ENCODE peak calls at places on chromosomes 12 and 14, in eight cellular contexts. M is psoas muscle, D is mammary epithelial cell, W is AG10803, K is type B pancreatic cell, C is cardiac fibroblast, J is GM13977, N is B cell. Y is an unnamed sample.

GRCh38 chr12:113143959-113144358 is 5.6 kb upstream of the CFAP73 start:
- DNase-seq in M (no peak), D (no peak), W (no peak), K (no peak), C (no peak), J (no peak), N (no peak), Y (no peak)

GRCh38 chr12:86801439-86801838 is 545.2 kb upstream of the MGAT4C start:
- DNase-seq in M (no peak), D (peak; percentile 55), W (no peak), K (no peak), C (no peak), J (no peak), N (no peak), Y (peak; percentile 67)

GRCh38 chr12:19894803-19895202 is 455.5 kb downstream of the AEBP2 start:
- DNase-seq in M (no peak), D (peak; percentile 14), W (no peak), K (no peak), C (peak; percentile 67), J (peak; percentile 60), N (no peak), Y (peak; percentile 2)

GRCh38 chr12:80400591-80400991 is 43.4 kb upstream of the PTPRQ start:
- DNase-seq in M (peak; percentile 49), D (no peak), W (peak; percentile 12), K (no peak), C (no peak), J (no peak), N (no peak), Y (no peak)

GRCh38 chr12:125247477-125247876 is 182.2 kb downstream of the AACS start:
- DNase-seq in M (no peak), D (no peak), W (no peak), K (no peak), C (no peak), J (no peak), N (no peak), Y (no peak)

GRCh38 chr14:41609704-41610183 is 3.1 kb downstream of the LRFN5 start:
- DNase-seq in M (peak; percentile 64), D (no peak), W (peak; percentile 8), K (peak; percentile 74), C (peak; percentile 7), J (no peak), N (no peak), Y (peak; percentile 56)

GRCh38 chr12:104864668-104865067 is 93.4 kb downstream of the SLC41A2 start:
- DNase-seq in M (no peak), D (no peak), W (no peak), K (no peak), C (no peak), J (no peak), N (no peak), Y (no peak)

GRCh38 chr14:81303258-81303935 is 82.6 kb upstream of the GTF2A1 start:
- DNase-seq in M (peak; percentile 60), D (peak; percentile 77), W (no peak), K (no peak), C (no peak), J (peak; percentile 41), N (no peak), Y (peak; percentile 97)

GRCh38 chr12:88052686-88053085 is 23.5 kb upstream of the C12orf50 start:
- DNase-seq in M (no peak), D (peak; percentile 25), W (peak; percentile 42), K (no peak), C (peak; percentile 59), J (no peak), N (no peak), Y (peak; percentile 67)

GRCh38 chr14:56008160-56008559 is 110.1 kb upstream of the PELI2 start:
- DNase-seq in M (no peak), D (no peak), W (no peak), K (no peak), C (no peak), J (no peak), N (no peak), Y (no peak)

GRCh38 chr12:48717252-48717695 is 767 bp upstream of the CCNT1 start:
- DNase-seq in M (no peak), D (peak; percentile 18), W (peak; percentile 2), K (no peak), C (peak; percentile 23), J (peak; percentile 50), N (no peak), Y (no peak)

GRCh38 chr14:23041729-23042128 is 283 bp upstream of the PSMB11 start:
- DNase-seq in M (no peak), D (no peak), W (no peak), K (no peak), C (peak; percentile 35), J (no peak), N (no peak), Y (peak; percentile 79)

GRCh38 chr12:1518763-1519516 is 75.4 kb downstream of the FBXL14 start:
- DNase-seq in M (no peak), D (peak; percentile 93), W (peak; percentile 74), K (no peak), C (peak; percentile 94), J (no peak), N (no peak), Y (peak; percentile 87)

GRCh38 chr12:8127138-8127537 is 3.7 kb downstream of the CLEC4A start:
- DNase-seq in M (no peak), D (no peak), W (no peak), K (no peak), C (no peak), J (no peak), N (no peak), Y (no peak)

GRCh38 chr12:98084950-98085349 is 430.4 kb upstream of the TMPO start:
- DNase-seq in M (no peak), D (no peak), W (no peak), K (no peak), C (no peak), J (no peak), N (no peak), Y (no peak)

GRCh38 chr12:83575326-83575725 is 888.6 kb downstream of the TMTC2 start:
- DNase-seq in M (no peak), D (no peak), W (no peak), K (no peak), C (no peak), J (no peak), N (no peak), Y (peak; percentile 46)

GRCh38 chr14:32075636-32076277 is 1.3 kb upstream of the ARHGAP5 start:
- DNase-seq in M (no peak), D (peak; percentile 42), W (peak; percentile 18), K (no peak), C (peak; percentile 35), J (peak; percentile 25), N (no peak), Y (peak; percentile 18)

GRCh38 chr12:94697631-94698030 is 47.3 kb upstream of the TMCC3 start:
- DNase-seq in M (no peak), D (no peak), W (no peak), K (no peak), C (no peak), J (no peak), N (no peak), Y (no peak)

GRCh38 chr12:94704452-94704871 is 54.1 kb upstream of the TMCC3 start:
- DNase-seq in M (no peak), D (peak; percentile 72), W (peak; percentile 9), K (no peak), C (peak; percentile 90), J (no peak), N (no peak), Y (peak; percentile 96)

GRCh38 chr12:94701711-94702110 is 51.4 kb upstream of the TMCC3 start:
- DNase-seq in M (no peak), D (no peak), W (no peak), K (no peak), C (no peak), J (no peak), N (no peak), Y (no peak)

GRCh38 chr12:94698553-94698952 is 48.2 kb upstream of the TMCC3 start:
- DNase-seq in M (no peak), D (no peak), W (no peak), K (no peak), C (no peak), J (no peak), N (no peak), Y (no peak)

GRCh38 chr12:94699796-94700195 is 49.4 kb upstream of the TMCC3 start:
- DNase-seq in M (no peak), D (peak; percentile 64), W (no peak), K (no peak), C (no peak), J (no peak), N (no peak), Y (peak; percentile 38)
- TF ChIP-seq CTCF in M (no peak), D (no peak), W (no peak), K (no peak), C (no peak), J (no peak), N (no peak), Y (no peak)

DNA sequence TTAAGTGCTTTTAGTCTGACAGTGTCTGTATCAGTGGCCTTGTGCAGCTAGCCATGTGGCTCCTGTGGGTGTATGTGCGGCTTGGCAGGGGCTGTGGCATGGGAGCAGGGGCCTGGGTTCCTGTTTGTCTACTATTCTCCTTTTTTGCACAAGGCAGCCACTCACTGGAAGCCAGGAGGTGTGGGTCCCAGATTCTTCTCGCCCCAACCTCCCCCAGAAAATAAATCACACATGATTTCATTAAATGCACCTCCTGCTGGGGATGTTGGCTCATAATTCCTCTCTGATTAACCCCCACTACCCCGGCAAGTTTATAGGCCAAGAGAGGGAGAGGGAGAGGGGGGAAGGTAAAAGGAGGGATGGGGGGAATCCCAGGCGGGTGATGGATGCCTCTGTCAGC is 17.6 kb downstream of the CALCOCO1 start:
- DNase-seq in M (no peak), D (no peak), W (peak; percentile 17), K (no peak), C (no peak), J (no peak), N (no peak), Y (no peak)
- TF ChIP-seq CTCF in M (no peak), D (no peak), W (no peak), K (no peak), C (no peak), J (no peak), N (no peak), Y (no peak)

GRCh38 chr12:15982471-15982870 is 71.3 kb downstream of the DERA start:
- DNase-seq in M (no peak), D (peak; percentile 21), W (peak; percentile 71), K (no peak), C (peak; percentile 74), J (no peak), N (no peak), Y (peak; percentile 46)
- TF ChIP-seq CTCF in M (peak; percentile 42), D (peak; percentile 48), W (peak; percentile 82), K (peak; percentile 57), C (peak; percentile 58), J (peak; percentile 31), N (no peak), Y (peak; percentile 55)

GRCh38 chr14:65502676-65503124 is 90.2 kb downstream of the FUT8 start:
- DNase-seq in M (no peak), D (peak; percentile 77), W (peak; percentile 65), K (no peak), C (peak; percentile 92), J (no peak), N (no peak), Y (peak; percentile 91)

GRCh38 chr14:65496178-65496993 is 83.9 kb downstream of the FUT8 start:
- DNase-seq in M (no peak), D (peak; percentile 48), W (peak; percentile 61), K (no peak), C (peak; percentile 67), J (no peak), N (no peak), Y (no peak)

GRCh38 chr14:65499138-65499537 is 86.6 kb downstream of the FUT8 start:
- DNase-seq in M (no peak), D (no peak), W (no peak), K (no peak), C (no peak), J (no peak), N (no peak), Y (no peak)

GRCh38 chr14:65500075-65500474 is 87.5 kb downstream of the FUT8 start:
- DNase-seq in M (no peak), D (no peak), W (no peak), K (no peak), C (no peak), J (no peak), N (no peak), Y (no peak)

GRCh38 chr14:65501328-65501727 is 88.8 kb downstream of the FUT8 start:
- DNase-seq in M (no peak), D (no peak), W (no peak), K (no peak), C (no peak), J (no peak), N (no peak), Y (no peak)
- TF ChIP-seq CTCF in M (no peak), D (peak; percentile 22), W (peak; percentile 17), K (no peak), C (no peak), J (peak; percentile 25), N (no peak), Y (peak; percentile 31)